ENCODE peak calls at places on chromosomes 1 and 21, in four cellular contexts. One of them, this sample, is unnamed.

GRCh38 chr1:14020006-14020405 is 320.0 kb downstream of the PRDM2 start:
- DNase-seq in AG08396: no peak
- DNase-seq in T-helper 2 cell: no peak
- DNase-seq in SW480: no peak
- DNase-seq in this sample: no peak

GRCh38 chr1:44775930-44776748 is 799 bp downstream of the RPS8 start:
- DNase-seq in AG08396: no peak
- DNase-seq in T-helper 2 cell: no peak
- DNase-seq in SW480: no peak
- DNase-seq in this sample: no peak

GRCh38 chr1:165542015-165542631 is 1.7 kb upstream of the LRRC52 start:
- DNase-seq in AG08396: no peak
- DNase-seq in T-helper 2 cell: no peak
- DNase-seq in SW480: no peak
- DNase-seq in this sample: no peak

GRCh38 chr1:100100202-100100601 is 32.5 kb downstream of the SASS6 start:
- DNase-seq in AG08396: peak; percentile 55
- DNase-seq in T-helper 2 cell: no peak
- DNase-seq in SW480: no peak
- DNase-seq in this sample: no peak

GRCh38 chr1:147201276-147201675 is 23.9 kb downstream of the FMO5 start:
- DNase-seq in AG08396: no peak
- DNase-seq in T-helper 2 cell: no peak
- DNase-seq in SW480: no peak
- DNase-seq in this sample: no peak

GRCh38 chr1:199733125-199733524 is 294.4 kb upstream of the NR5A2 start:
- DNase-seq in AG08396: no peak
- DNase-seq in T-helper 2 cell: no peak
- DNase-seq in SW480: no peak
- DNase-seq in this sample: no peak

GRCh38 chr1:87044840-87045239 is 130.4 kb downstream of the HS2ST1 start:
- DNase-seq in AG08396: no peak
- DNase-seq in T-helper 2 cell: no peak
- DNase-seq in SW480: no peak
- DNase-seq in this sample: no peak

GRCh38 chr1:181114574-181115366 is 26.3 kb downstream of the IER5 start:
- DNase-seq in AG08396: no peak
- DNase-seq in T-helper 2 cell: no peak
- DNase-seq in SW480: no peak
- DNase-seq in this sample: no peak

GRCh38 chr1:37922767-37923550 is 23.9 kb downstream of the INPP5B start:
- DNase-seq in AG08396: no peak
- DNase-seq in T-helper 2 cell: no peak
- DNase-seq in SW480: no peak
- DNase-seq in this sample: no peak

GRCh38 chr1:12201343-12202189 is 28.3 kb upstream of the VPS13D start:
- DNase-seq in AG08396: no peak
- DNase-seq in T-helper 2 cell: no peak
- DNase-seq in SW480: no peak
- DNase-seq in this sample: no peak

GRCh38 chr1:109516872-109517271 is 7.3 kb upstream of the AMIGO1 start:
- DNase-seq in AG08396: no peak
- DNase-seq in T-helper 2 cell: no peak
- DNase-seq in SW480: no peak
- DNase-seq in this sample: no peak

GRCh38 chr1:51728611-51729155 is 111.8 kb downstream of the OSBPL9 start:
- DNase-seq in AG08396: no peak
- DNase-seq in T-helper 2 cell: no peak
- DNase-seq in SW480: peak; percentile 3
- DNase-seq in this sample: no peak

GRCh38 chr1:57424231-57425027 is 569 bp upstream of the DAB1 start:
- DNase-seq in AG08396: peak; percentile 76
- DNase-seq in T-helper 2 cell: no peak
- DNase-seq in SW480: no peak
- DNase-seq in this sample: peak; percentile 78

GRCh38 chr1:227944931-227945890 is 2.5 kb downstream of the WNT9A start:
- DNase-seq in AG08396: no peak
- DNase-seq in T-helper 2 cell: no peak
- DNase-seq in SW480: no peak
- DNase-seq in this sample: no peak

GRCh38 chr1:53346007-53346813 is 18.3 kb upstream of the LRP8 start:
- DNase-seq in AG08396: no peak
- DNase-seq in T-helper 2 cell: no peak
- DNase-seq in SW480: no peak
- DNase-seq in this sample: no peak

GRCh38 chr1:84300991-84301758 is at the start of gene SAMD13:
- DNase-seq in AG08396: peak; percentile 55
- DNase-seq in T-helper 2 cell: no peak
- DNase-seq in SW480: peak; percentile 46
- DNase-seq in this sample: no peak

GRCh38 chr21:45228171-45228641 is 59.5 kb downstream of the POFUT2 start:
- DNase-seq in AG08396: peak; percentile 87
- DNase-seq in T-helper 2 cell: peak; percentile 63
- DNase-seq in SW480: peak; percentile 82
- DNase-seq in this sample: no peak

This sample was measured in glutamatergic neuron.